ENCODE peak calls at places on chromosomes 3 and 15, in eight cellular contexts. One of them, this sample, is unnamed.

GRCh38 chr3:32106929-32107362 is 526 bp downstream of the GPD1L start:
- DNase-seq in body of pancreas: peak
- DNase-seq in heart left ventricle: peak
- DNase-seq in stomach: peak
- DNase-seq in breast epithelium: peak
- DNase-seq in IMR-90: no peak
- DNase-seq in endothelial cell of umbilical vein: no peak
- DNase-seq in lower leg skin: peak
- DNase-seq in this sample: no peak

GRCh38 chr3:172051957-172052354 is 12.6 kb downstream of the FNDC3B start:
- DNase-seq in body of pancreas: no peak
- DNase-seq in heart left ventricle: no peak
- DNase-seq in stomach: no peak
- DNase-seq in breast epithelium: no peak
- DNase-seq in IMR-90: no peak
- DNase-seq in endothelial cell of umbilical vein: no peak
- DNase-seq in lower leg skin: no peak
- DNase-seq in this sample: no peak

GRCh38 chr3:76753599-76753998 is 286.3 kb upstream of the ROBO2 start:
- DNase-seq in body of pancreas: no peak
- DNase-seq in heart left ventricle: no peak
- DNase-seq in stomach: no peak
- DNase-seq in breast epithelium: no peak
- DNase-seq in IMR-90: peak
- DNase-seq in endothelial cell of umbilical vein: no peak
- DNase-seq in lower leg skin: no peak
- DNase-seq in this sample: no peak

GRCh38 chr3:194166682-194167479 is 30.9 kb downstream of the HES1 start:
- DNase-seq in body of pancreas: peak
- DNase-seq in heart left ventricle: no peak
- DNase-seq in stomach: no peak
- DNase-seq in breast epithelium: no peak
- DNase-seq in IMR-90: no peak
- DNase-seq in endothelial cell of umbilical vein: peak
- DNase-seq in lower leg skin: no peak
- DNase-seq in this sample: no peak

GRCh38 chr3:134904796-134905646 is 110.0 kb downstream of the EPHB1 start:
- DNase-seq in body of pancreas: no peak
- DNase-seq in heart left ventricle: no peak
- DNase-seq in stomach: no peak
- DNase-seq in breast epithelium: no peak
- DNase-seq in IMR-90: no peak
- DNase-seq in endothelial cell of umbilical vein: no peak
- DNase-seq in lower leg skin: peak
- DNase-seq in this sample: no peak

GRCh38 chr3:180594631-180595348 is 7.2 kb upstream of the TTC14 start:
- DNase-seq in body of pancreas: no peak
- DNase-seq in heart left ventricle: no peak
- DNase-seq in stomach: no peak
- DNase-seq in breast epithelium: no peak
- DNase-seq in IMR-90: peak
- DNase-seq in endothelial cell of umbilical vein: peak
- DNase-seq in lower leg skin: no peak
- DNase-seq in this sample: peak

GRCh38 chr3:126971891-126972351 is 11.0 kb upstream of the PLXNA1 start:
- DNase-seq in body of pancreas: peak
- DNase-seq in heart left ventricle: peak
- DNase-seq in stomach: peak
- DNase-seq in breast epithelium: no peak
- DNase-seq in IMR-90: peak
- DNase-seq in endothelial cell of umbilical vein: no peak
- DNase-seq in lower leg skin: peak
- DNase-seq in this sample: no peak

GRCh38 chr15:100716456-100717085 is 114.2 kb downstream of the ASB7 start:
- DNase-seq in body of pancreas: no peak
- DNase-seq in heart left ventricle: no peak
- DNase-seq in stomach: no peak
- DNase-seq in breast epithelium: peak
- DNase-seq in IMR-90: no peak
- DNase-seq in endothelial cell of umbilical vein: no peak
- DNase-seq in lower leg skin: peak
- DNase-seq in this sample: no peak

GRCh38 chr3:172513488-172513887 is 9.7 kb downstream of the TNFSF10 start:
- DNase-seq in body of pancreas: no peak
- DNase-seq in heart left ventricle: no peak
- DNase-seq in stomach: no peak
- DNase-seq in breast epithelium: no peak
- DNase-seq in IMR-90: peak
- DNase-seq in endothelial cell of umbilical vein: peak
- DNase-seq in lower leg skin: no peak
- DNase-seq in this sample: no peak

GRCh38 chr3:3636815-3637214 is 162.4 kb upstream of the LRRN1 start:
- DNase-seq in body of pancreas: no peak
- DNase-seq in heart left ventricle: no peak
- DNase-seq in stomach: no peak
- DNase-seq in breast epithelium: peak
- DNase-seq in IMR-90: no peak
- DNase-seq in endothelial cell of umbilical vein: no peak
- DNase-seq in lower leg skin: no peak
- DNase-seq in this sample: no peak

GRCh38 chr3:49939858-49940666 is at the start of gene RBM6:
- DNase-seq in body of pancreas: peak
- DNase-seq in heart left ventricle: peak
- DNase-seq in stomach: peak
- DNase-seq in breast epithelium: peak
- DNase-seq in IMR-90: peak
- DNase-seq in endothelial cell of umbilical vein: peak
- DNase-seq in lower leg skin: peak
- DNase-seq in this sample: peak
- TF ChIP-seq POLR2A in body of pancreas: peak
- TF ChIP-seq POLR2A in heart left ventricle: no peak
- TF ChIP-seq POLR2A in stomach: peak
- TF ChIP-seq POLR2A in breast epithelium: peak
- TF ChIP-seq POLR2A in IMR-90: peak
- TF ChIP-seq POLR2A in endothelial cell of umbilical vein: peak
- TF ChIP-seq POLR2A in lower leg skin: no peak
- TF ChIP-seq POLR2A in this sample: peak

DNA sequence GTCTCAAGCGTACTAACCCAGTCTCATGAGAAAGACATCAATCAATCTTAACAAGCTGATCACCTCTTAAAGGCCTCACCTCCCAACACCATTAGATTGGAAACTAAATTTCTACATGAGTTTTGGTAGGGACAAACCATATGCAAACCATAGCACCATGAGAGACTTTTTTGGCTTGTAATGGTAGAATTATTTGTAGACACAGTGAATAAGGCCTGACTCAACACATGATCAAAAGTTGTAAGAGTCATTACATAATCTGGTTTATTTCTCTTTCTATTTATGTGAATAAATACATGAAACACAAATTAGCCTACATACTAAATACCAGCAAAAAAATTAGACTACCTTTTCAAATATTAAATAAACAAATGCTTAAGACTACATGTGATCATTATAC is 183.3 kb upstream of the EPHA6 start:
- DNase-seq in body of pancreas: no peak
- DNase-seq in heart left ventricle: no peak
- DNase-seq in stomach: no peak
- DNase-seq in breast epithelium: no peak
- DNase-seq in IMR-90: no peak
- DNase-seq in endothelial cell of umbilical vein: no peak
- DNase-seq in lower leg skin: no peak
- DNase-seq in this sample: no peak
- TF ChIP-seq POLR2A in body of pancreas: no peak
- TF ChIP-seq POLR2A in heart left ventricle: no peak
- TF ChIP-seq POLR2A in stomach: no peak
- TF ChIP-seq POLR2A in breast epithelium: no peak
- TF ChIP-seq POLR2A in IMR-90: no peak
- TF ChIP-seq POLR2A in endothelial cell of umbilical vein: no peak
- TF ChIP-seq POLR2A in lower leg skin: no peak
- TF ChIP-seq POLR2A in this sample: no peak

DNA sequence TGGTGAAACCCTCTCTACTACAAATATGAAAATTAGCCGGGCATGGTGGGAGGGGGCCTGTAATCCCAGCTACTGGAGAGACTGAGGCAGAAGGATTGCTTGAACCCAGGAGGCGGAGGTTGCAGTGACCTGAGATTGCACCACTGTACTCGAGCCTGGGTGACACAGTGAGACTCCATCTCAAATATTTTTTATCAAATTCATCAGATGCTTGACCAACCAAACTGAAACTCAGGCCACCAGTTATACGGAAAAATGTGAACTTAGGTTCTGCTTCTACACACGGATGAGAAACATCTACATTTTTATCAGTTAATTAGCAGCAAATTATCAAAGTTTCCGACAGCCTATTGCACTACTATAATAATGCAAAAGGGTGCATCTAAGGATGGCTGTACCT is 4.8 kb downstream of the ARF4 start:
- DNase-seq in body of pancreas: no peak
- DNase-seq in heart left ventricle: no peak
- DNase-seq in stomach: no peak
- DNase-seq in breast epithelium: no peak
- DNase-seq in IMR-90: no peak
- DNase-seq in endothelial cell of umbilical vein: no peak
- DNase-seq in lower leg skin: no peak
- DNase-seq in this sample: no peak
- TF ChIP-seq POLR2A in body of pancreas: no peak
- TF ChIP-seq POLR2A in heart left ventricle: no peak
- TF ChIP-seq POLR2A in stomach: no peak
- TF ChIP-seq POLR2A in breast epithelium: no peak
- TF ChIP-seq POLR2A in IMR-90: no peak
- TF ChIP-seq POLR2A in endothelial cell of umbilical vein: no peak
- TF ChIP-seq POLR2A in lower leg skin: no peak
- TF ChIP-seq POLR2A in this sample: no peak

GRCh38 chr3:42654331-42655201 is 1.1 kb downstream of the ZBTB47 start:
- DNase-seq in body of pancreas: peak
- DNase-seq in heart left ventricle: peak
- DNase-seq in stomach: peak
- DNase-seq in breast epithelium: peak
- DNase-seq in IMR-90: peak
- DNase-seq in endothelial cell of umbilical vein: peak
- DNase-seq in lower leg skin: peak
- DNase-seq in this sample: no peak
- TF ChIP-seq POLR2A in body of pancreas: peak
- TF ChIP-seq POLR2A in heart left ventricle: no peak
- TF ChIP-seq POLR2A in stomach: no peak
- TF ChIP-seq POLR2A in breast epithelium: no peak
- TF ChIP-seq POLR2A in IMR-90: peak
- TF ChIP-seq POLR2A in endothelial cell of umbilical vein: no peak
- TF ChIP-seq POLR2A in lower leg skin: no peak
- TF ChIP-seq POLR2A in this sample: peak

DNA sequence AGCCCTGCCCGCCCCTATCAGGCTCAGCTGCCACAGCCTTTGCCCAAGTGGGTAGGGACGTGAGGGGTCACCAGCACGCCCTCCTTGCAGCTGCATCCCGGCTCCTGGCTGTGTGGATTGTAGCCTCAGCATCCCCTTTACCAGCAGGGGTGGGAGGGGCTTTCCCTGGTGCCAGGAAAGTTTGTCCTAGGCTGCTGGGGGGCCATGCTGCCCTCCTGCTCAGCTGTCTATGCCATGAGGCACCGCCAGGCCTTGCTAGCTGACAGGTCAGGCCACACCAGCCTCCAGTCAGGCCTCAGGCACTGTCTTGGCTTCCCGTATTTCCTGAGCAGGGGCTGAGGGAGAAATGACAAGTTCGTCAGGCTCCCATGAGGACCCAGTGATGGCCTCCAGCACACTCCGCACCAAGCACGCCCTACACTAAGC is 32.3 kb downstream of the TKT start:
- DNase-seq in body of pancreas: no peak
- DNase-seq in heart left ventricle: peak
- DNase-seq in stomach: no peak
- DNase-seq in breast epithelium: no peak
- DNase-seq in IMR-90: no peak
- DNase-seq in endothelial cell of umbilical vein: no peak
- DNase-seq in lower leg skin: no peak
- DNase-seq in this sample: no peak
- TF ChIP-seq POLR2A in body of pancreas: no peak
- TF ChIP-seq POLR2A in heart left ventricle: no peak
- TF ChIP-seq POLR2A in stomach: no peak
- TF ChIP-seq POLR2A in breast epithelium: no peak
- TF ChIP-seq POLR2A in IMR-90: no peak
- TF ChIP-seq POLR2A in endothelial cell of umbilical vein: no peak
- TF ChIP-seq POLR2A in lower leg skin: no peak
- TF ChIP-seq POLR2A in this sample: no peak

DNA sequence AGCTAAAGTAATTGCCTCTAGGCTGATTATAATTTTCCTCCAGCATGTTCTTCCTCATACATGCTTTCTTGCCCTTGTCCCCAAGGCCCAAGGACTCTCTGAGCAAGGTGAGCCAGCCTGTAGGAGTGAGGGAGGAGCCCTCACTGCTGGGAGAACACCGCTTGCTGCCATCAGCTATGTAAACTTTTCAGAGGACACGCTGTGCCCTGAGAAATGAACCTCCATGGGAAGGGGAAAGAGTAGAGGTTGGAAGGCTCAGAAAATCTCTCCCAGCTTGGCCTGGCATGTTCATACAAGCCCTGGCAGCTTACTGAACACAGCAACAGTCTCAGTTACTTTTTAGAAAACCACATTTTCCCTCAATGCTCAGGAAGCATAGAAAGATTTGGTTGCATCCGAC is 103.0 kb upstream of the SLC24A5 start:
- DNase-seq in body of pancreas: peak
- DNase-seq in heart left ventricle: no peak
- DNase-seq in stomach: peak
- DNase-seq in breast epithelium: no peak
- DNase-seq in IMR-90: no peak
- DNase-seq in endothelial cell of umbilical vein: no peak
- DNase-seq in lower leg skin: no peak
- DNase-seq in this sample: no peak
- TF ChIP-seq POLR2A in body of pancreas: no peak
- TF ChIP-seq POLR2A in heart left ventricle: no peak
- TF ChIP-seq POLR2A in stomach: no peak
- TF ChIP-seq POLR2A in breast epithelium: no peak
- TF ChIP-seq POLR2A in IMR-90: no peak
- TF ChIP-seq POLR2A in endothelial cell of umbilical vein: no peak
- TF ChIP-seq POLR2A in lower leg skin: no peak
- TF ChIP-seq POLR2A in this sample: no peak